ENCODE peak calls at places on chromosomes 7 and 10, in four cellular contexts. K is NCI-H1092 treated with DMSO at 0.1 percent for 48 hours, O is activated T-cell treated with anti-CD3 and anti-CD28 coated beads for 4 hours, R is posterior cingulate gyrus. M is an unnamed sample.
A peak's percentile ranks its signal among the peaks of the same experiment; 100 is the strongest.

GRCh38 chr7:94394399-94395140 is at the start of gene COL1A2:
- DNase-seq in K (no peak), O (no peak), R (no peak), M (no peak)

GRCh38 chr10:96017227-96017687 is 26.1 kb upstream of the CCNJ start:
- DNase-seq in K (peak; percentile 44), O (peak; percentile 19), R (no peak), M (peak; percentile 23)

GRCh38 chr7:149404830-149405229 is 56.0 kb downstream of the ZNF777 start:
- DNase-seq in K (no peak), O (no peak), R (no peak), M (no peak)

GRCh38 chr7:77455334-77455733 is 39.2 kb upstream of the GSAP start:
- DNase-seq in K (no peak), O (no peak), R (peak; percentile 87), M (no peak)

GRCh38 chr7:97145068-97145467 is 27.6 kb downstream of the SDHAF3 start:
- DNase-seq in K (peak; percentile 22), O (no peak), R (no peak), M (no peak)

GRCh38 chr7:80764132-80764531 is 125.7 kb downstream of the CD36 start:
- DNase-seq in K (peak; percentile 37), O (no peak), R (no peak), M (no peak)

GRCh38 chr10:126640391-126640790 is 30.1 kb downstream of the C10orf90 start:
- DNase-seq in K (no peak), O (no peak), R (no peak), M (no peak)

GRCh38 chr10:13767721-13768178 is 181.0 kb downstream of the PRPF18 start:
- DNase-seq in K (no peak), O (no peak), R (no peak), M (no peak)

GRCh38 chr10:107502263-107502979 is 337.9 kb upstream of the SORCS1 start:
- DNase-seq in K (no peak), O (no peak), R (no peak), M (no peak)

GRCh38 chr10:34303022-34303421 is 512.1 kb downstream of the PARD3 start:
- DNase-seq in K (no peak), O (no peak), R (no peak), M (no peak)

GRCh38 chr7:8126768-8127167 is 135.2 kb downstream of the ICA1 start:
- DNase-seq in K (no peak), O (no peak), R (no peak), M (no peak)

GRCh38 chr7:140060788-140061606 is 1.8 kb downstream of the PARP12 start:
- DNase-seq in K (peak; percentile 90), O (no peak), R (no peak), M (no peak)

GRCh38 chr10:13346280-13346819 is 1.7 kb downstream of the SEPHS1 start:
- DNase-seq in K (no peak), O (no peak), R (peak; percentile 44), M (no peak)

M was measured in stimulated activated CD4-positive, alpha-beta T cell treated with anti-CD3 and anti-CD28 coated beads, Interleukin-2, amount 100 ng/mL, for 48 hours.